ENCODE peak calls at places on chromosomes 11 and 22, in six cellular contexts. L is HCT116, P is transverse colon, O is ovary, Q is body of pancreas, J is stomach. R is an unnamed sample.

GRCh38 chr11:114298701-114299090 is 2.5 kb downstream of the NNMT start:
- DNase-seq in L (no peak), P (no peak), O (no peak), Q (no peak), J (no peak), R (no peak)

GRCh38 chr11:63608353-63609345 is 5.6 kb downstream of the PLAAT3 start:
- DNase-seq in L (no peak), P (no peak), O (no peak), Q (no peak), J (peak), R (no peak)

GRCh38 chr11:10659339-10660216 is 34.0 kb downstream of the IRAG1 start:
- DNase-seq in L (peak), P (peak), O (peak), Q (no peak), J (no peak), R (peak)

GRCh38 chr11:9132203-9132878 is 40.9 kb upstream of the SCUBE2 start:
- DNase-seq in L (no peak), P (no peak), O (no peak), Q (no peak), J (no peak), R (no peak)

GRCh38 chr11:1005913-1006312 is 30.6 kb downstream of the MUC6 start:
- DNase-seq in L (no peak), P (no peak), O (peak), Q (peak), J (peak), R (peak)

GRCh38 chr11:119701591-119702260 is 27.3 kb downstream of the NECTIN1 start:
- DNase-seq in L (no peak), P (no peak), O (no peak), Q (no peak), J (no peak), R (no peak)

GRCh38 chr11:111918390-111919256 is at the start of gene C11orf52:
- DNase-seq in L (peak), P (peak), O (peak), Q (peak), J (peak), R (no peak)

GRCh38 chr11:46247664-46248063 is 29.8 kb upstream of the CREB3L1 start:
- DNase-seq in L (peak), P (peak), O (no peak), Q (peak), J (peak), R (no peak)

GRCh38 chr11:80930038-80930437 is 1489.2 kb upstream of the TENM4 start:
- DNase-seq in L (no peak), P (no peak), O (no peak), Q (no peak), J (no peak), R (no peak)

GRCh38 chr11:61851128-61851899 is 23.2 kb downstream of the FADS2 start:
- DNase-seq in L (no peak), P (no peak), O (no peak), Q (no peak), J (no peak), R (no peak)
- TF ChIP-seq POLR2A in L (no peak), P (no peak), O (no peak), Q (no peak), J (no peak), R (no peak)

GRCh38 chr11:72113170-72113808 is 794 bp upstream of the ANAPC15 start:
- DNase-seq in L (no peak), P (no peak), O (no peak), Q (no peak), J (no peak), R (no peak)

GRCh38 chr11:72114570-72114969 is 2.1 kb upstream of the ANAPC15 start:
- DNase-seq in L (no peak), P (no peak), O (no peak), Q (no peak), J (no peak), R (no peak)

GRCh38 chr11:72111803-72112540 is 523 bp downstream of the ANAPC15 start:
- DNase-seq in L (peak), P (peak), O (peak), Q (peak), J (peak), R (peak)

GRCh38 chr11:72112541-72113136 is at the start of gene ANAPC15:
- DNase-seq in L (peak), P (peak), O (peak), Q (peak), J (peak), R (peak)

DNA sequence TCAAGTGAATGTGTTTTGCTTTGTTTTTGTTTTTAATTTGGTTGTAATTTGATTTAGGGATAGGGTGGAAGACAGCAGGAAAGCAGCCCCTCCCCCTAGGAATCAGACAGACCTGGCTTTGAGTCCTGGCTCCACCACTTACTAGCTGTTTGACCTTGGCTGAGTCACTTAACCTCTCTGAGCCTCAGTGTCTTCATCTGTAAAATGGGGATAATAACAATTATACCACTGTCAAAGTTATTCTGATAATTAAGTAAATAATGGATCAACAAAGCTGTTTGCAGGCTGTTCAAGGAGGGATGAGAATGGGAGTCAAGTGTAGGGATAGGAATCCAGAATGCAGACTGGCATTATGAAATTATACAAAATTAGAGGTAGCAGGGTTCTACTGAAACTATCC is 1.2 kb downstream of the ANAPC15 start:
- DNase-seq in L (no peak), P (no peak), O (no peak), Q (no peak), J (no peak), R (no peak)
- H3K4me3 ChIP-seq in L (peak), P (peak), O (no peak), Q (no peak), J (no peak), R (peak)

DNA sequence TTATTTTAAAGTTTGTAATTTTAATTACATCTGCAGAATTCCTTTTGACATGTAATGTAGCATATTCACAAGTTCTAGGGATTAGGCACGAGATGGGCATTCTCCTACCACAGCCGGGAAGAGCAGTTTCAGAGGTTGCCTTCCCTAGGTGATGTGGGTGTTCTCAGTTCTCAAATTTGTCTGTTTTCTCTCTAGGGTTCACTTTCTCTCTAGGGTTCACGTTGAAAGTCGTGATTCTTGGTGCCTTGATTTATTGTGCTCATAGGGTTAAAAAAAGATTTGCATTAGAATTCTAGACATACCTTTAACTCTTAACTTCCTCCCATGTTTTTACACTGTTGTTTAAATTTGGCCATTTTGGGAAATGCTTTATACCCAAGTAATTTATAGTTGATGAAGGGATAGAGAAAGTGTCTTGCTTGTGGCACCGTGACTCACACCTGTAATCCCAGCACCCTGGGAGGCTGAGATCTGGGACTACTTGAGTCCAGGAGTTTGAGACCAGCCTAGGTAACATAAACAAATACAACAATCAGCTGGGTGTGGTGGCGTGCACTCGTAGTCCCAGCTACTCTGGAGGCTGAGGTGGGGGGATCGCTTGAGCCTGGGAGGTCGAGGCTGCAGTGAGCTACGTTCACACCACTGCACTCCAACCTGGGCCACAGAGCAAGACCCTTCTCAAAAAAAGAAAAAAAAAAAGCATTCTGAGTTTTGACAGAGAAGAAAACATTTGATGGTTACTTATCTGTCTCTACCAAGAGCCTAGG is 3.6 kb downstream of the MED15 start:
- DNase-seq in L (no peak), P (no peak), O (no peak), Q (no peak), J (no peak), R (no peak)
- H3K27ac ChIP-seq in L (no peak), P (peak), O (no peak), Q (no peak), J (no peak), R (peak)

GRCh38 chr22:31106001-31106571 is 1.3 kb downstream of the SELENOM start:
- DNase-seq in L (no peak), P (no peak), O (peak), Q (no peak), J (no peak), R (no peak)
- TF ChIP-seq POLR2A in L (no peak), P (no peak), O (no peak), Q (no peak), J (no peak), R (no peak)

GRCh38 chr11:64620286-64620962 is 29.4 kb downstream of the SLC22A12 start:
- DNase-seq in L (no peak), P (peak), O (peak), Q (peak), J (no peak), R (no peak)
- H3K4me3 ChIP-seq in L (no peak), P (no peak), O (no peak), Q (no peak), J (no peak), R (no peak)

DNA sequence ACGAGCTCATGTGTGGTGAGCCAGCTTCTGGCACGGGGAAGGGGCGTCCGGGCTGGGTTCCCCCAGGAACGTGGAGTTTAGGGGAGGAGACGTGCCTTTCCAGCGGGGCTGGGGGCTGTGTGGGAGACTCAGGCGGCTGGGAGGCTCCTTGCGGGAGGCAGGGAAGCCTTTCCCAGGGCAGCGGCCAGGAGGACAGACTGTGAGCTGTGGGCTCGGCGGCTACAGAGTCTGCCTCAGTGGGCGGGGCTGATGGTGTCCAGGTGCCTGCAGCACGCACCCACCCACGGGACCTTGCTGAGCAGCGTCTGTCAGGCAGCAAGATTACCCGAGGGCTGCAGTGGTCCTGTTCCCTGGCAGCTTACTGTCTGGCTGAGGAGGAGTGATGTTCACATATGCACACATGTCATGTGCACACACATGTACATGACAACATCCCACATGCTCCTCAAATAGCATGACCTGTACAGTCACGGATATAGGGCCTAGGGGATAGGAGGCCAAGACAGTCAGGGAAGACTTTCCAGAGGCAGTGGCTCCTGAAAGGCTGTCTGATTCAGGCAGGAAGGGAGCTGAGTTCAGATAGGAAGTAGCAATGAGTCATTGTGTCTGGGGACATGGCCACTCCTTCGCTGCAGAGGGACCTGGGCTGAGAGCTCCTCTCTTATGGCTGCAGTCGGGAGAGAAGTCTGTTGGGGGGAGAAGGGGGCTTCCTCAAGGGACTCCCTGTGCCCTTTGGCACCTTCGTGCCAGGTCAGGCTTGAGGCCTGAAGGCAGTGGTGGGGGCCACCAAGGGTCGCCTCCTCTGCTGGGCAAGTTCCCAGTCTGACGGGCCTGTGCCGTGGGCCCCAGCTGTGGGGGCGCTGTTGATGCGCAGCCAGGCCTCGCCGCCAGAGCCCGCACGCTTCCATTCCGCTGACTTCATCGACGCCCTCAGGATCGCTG is 23.3 kb upstream of the PPP6R3 start:
- DNase-seq in L (no peak), P (no peak), O (no peak), Q (no peak), J (no peak), R (no peak)
- H3K27ac ChIP-seq in L (no peak), P (no peak), O (no peak), Q (no peak), J (no peak), R (peak)

GRCh38 chr22:37696657-37697539 is at the start of gene TRIOBP:
- DNase-seq in L (peak), P (peak), O (peak), Q (peak), J (peak), R (peak)

GRCh38 chr22:37697540-37697835 is 640 bp downstream of the TRIOBP start:
- DNase-seq in L (no peak), P (no peak), O (no peak), Q (no peak), J (no peak), R (no peak)

GRCh38 chr22:37690407-37690806 is 4.3 kb downstream of the NOL12 start:
- DNase-seq in L (no peak), P (no peak), O (no peak), Q (no peak), J (no peak), R (no peak)

GRCh38 chr22:37690901-37691504 is 4.9 kb downstream of the NOL12 start:
- DNase-seq in L (no peak), P (no peak), O (no peak), Q (no peak), J (no peak), R (no peak)

GRCh38 chr22:37692627-37693285 is 4.1 kb upstream of the TRIOBP start:
- DNase-seq in L (no peak), P (no peak), O (no peak), Q (no peak), J (no peak), R (no peak)
- TF ChIP-seq POLR2A in L (no peak), P (no peak), O (no peak), Q (no peak), J (no peak), R (no peak)

R was measured in tibial nerve.